ENCODE peak calls at places on chromosome 13, in five cellular contexts. One of them, this sample, is unnamed.

GRCh38 chr13:41017153-41017552 is 2.0 kb downstream of the ELF1 start:
- DNase-seq in ascending aorta: no peak
- DNase-seq in cardiac fibroblast: no peak
- DNase-seq in OCI-LY7: peak
- DNase-seq in thyroid gland: peak
- DNase-seq in this sample: no peak

GRCh38 chr13:94063096-94063495 is 416.4 kb downstream of the DCT start:
- DNase-seq in ascending aorta: no peak
- DNase-seq in cardiac fibroblast: peak
- DNase-seq in OCI-LY7: no peak
- DNase-seq in thyroid gland: no peak
- DNase-seq in this sample: peak

GRCh38 chr13:25645681-25646080 is 273.9 kb downstream of the ATP8A2 start:
- DNase-seq in ascending aorta: no peak
- DNase-seq in cardiac fibroblast: no peak
- DNase-seq in OCI-LY7: no peak
- DNase-seq in thyroid gland: no peak
- DNase-seq in this sample: no peak

GRCh38 chr13:48874165-48874564 is 101.5 kb upstream of the FNDC3A start:
- DNase-seq in ascending aorta: no peak
- DNase-seq in cardiac fibroblast: no peak
- DNase-seq in OCI-LY7: no peak
- DNase-seq in thyroid gland: no peak
- DNase-seq in this sample: no peak

GRCh38 chr13:79295906-79296564 is 110.0 kb downstream of the RBM26 start:
- DNase-seq in ascending aorta: no peak
- DNase-seq in cardiac fibroblast: peak
- DNase-seq in OCI-LY7: no peak
- DNase-seq in thyroid gland: no peak
- DNase-seq in this sample: no peak

GRCh38 chr13:48778551-48779088 is 124.9 kb downstream of the CYSLTR2 start:
- DNase-seq in ascending aorta: no peak
- DNase-seq in cardiac fibroblast: no peak
- DNase-seq in OCI-LY7: no peak
- DNase-seq in thyroid gland: no peak
- DNase-seq in this sample: no peak

GRCh38 chr13:113742000-113742441 is 17.0 kb upstream of the TMEM255B start:
- DNase-seq in ascending aorta: no peak
- DNase-seq in cardiac fibroblast: peak
- DNase-seq in OCI-LY7: no peak
- DNase-seq in thyroid gland: peak
- DNase-seq in this sample: peak

GRCh38 chr13:76879211-76879875 is 6.9 kb downstream of the KCTD12 start:
- DNase-seq in ascending aorta: peak
- DNase-seq in cardiac fibroblast: peak
- DNase-seq in OCI-LY7: no peak
- DNase-seq in thyroid gland: peak
- DNase-seq in this sample: peak

GRCh38 chr13:30907167-30907761 is 1.2 kb downstream of the MEDAG start:
- DNase-seq in ascending aorta: peak
- DNase-seq in cardiac fibroblast: peak
- DNase-seq in OCI-LY7: no peak
- DNase-seq in thyroid gland: peak
- DNase-seq in this sample: peak

GRCh38 chr13:40664100-40665060 is 2.1 kb downstream of the FOXO1 start:
- DNase-seq in ascending aorta: peak
- DNase-seq in cardiac fibroblast: peak
- DNase-seq in OCI-LY7: peak
- DNase-seq in thyroid gland: peak
- DNase-seq in this sample: peak

GRCh38 chr13:76886005-76886291 is 257 bp downstream of the KCTD12 start:
- DNase-seq in ascending aorta: peak
- DNase-seq in cardiac fibroblast: no peak
- DNase-seq in OCI-LY7: no peak
- DNase-seq in thyroid gland: no peak
- DNase-seq in this sample: no peak

GRCh38 chr13:79003989-79004550 is 345.1 kb upstream of the OBI1 start:
- DNase-seq in ascending aorta: no peak
- DNase-seq in cardiac fibroblast: no peak
- DNase-seq in OCI-LY7: no peak
- DNase-seq in thyroid gland: no peak
- DNase-seq in this sample: no peak

GRCh38 chr13:99433543-99434075 is 67.7 kb upstream of the TM9SF2 start:
- DNase-seq in ascending aorta: no peak
- DNase-seq in cardiac fibroblast: no peak
- DNase-seq in OCI-LY7: no peak
- DNase-seq in thyroid gland: no peak
- DNase-seq in this sample: no peak

GRCh38 chr13:111425326-111425725 is 104.9 kb downstream of the TEX29 start:
- DNase-seq in ascending aorta: no peak
- DNase-seq in cardiac fibroblast: no peak
- DNase-seq in OCI-LY7: no peak
- DNase-seq in thyroid gland: no peak
- DNase-seq in this sample: no peak

GRCh38 chr13:105410602-105411001 is 1124.9 kb downstream of the EFNB2 start:
- DNase-seq in ascending aorta: no peak
- DNase-seq in cardiac fibroblast: peak
- DNase-seq in OCI-LY7: no peak
- DNase-seq in thyroid gland: peak
- DNase-seq in this sample: peak

GRCh38 chr13:104597554-104598240 is 1531.5 kb upstream of the SLC10A2 start:
- DNase-seq in ascending aorta: no peak
- DNase-seq in cardiac fibroblast: no peak
- DNase-seq in OCI-LY7: no peak
- DNase-seq in thyroid gland: no peak
- DNase-seq in this sample: no peak

GRCh38 chr13:77898097-77898496 is 20.5 kb downstream of the EDNRB start:
- DNase-seq in ascending aorta: no peak
- DNase-seq in cardiac fibroblast: peak
- DNase-seq in OCI-LY7: no peak
- DNase-seq in thyroid gland: no peak
- DNase-seq in this sample: peak

GRCh38 chr13:48505597-48506091 is 27.2 kb downstream of the RCBTB2 start:
- DNase-seq in ascending aorta: peak
- DNase-seq in cardiac fibroblast: peak
- DNase-seq in OCI-LY7: peak
- DNase-seq in thyroid gland: no peak
- DNase-seq in this sample: peak

GRCh38 chr13:101875717-101876393 is 423.4 kb downstream of the ITGBL1 start:
- DNase-seq in ascending aorta: no peak
- DNase-seq in cardiac fibroblast: peak
- DNase-seq in OCI-LY7: no peak
- DNase-seq in thyroid gland: no peak
- DNase-seq in this sample: peak

DNA sequence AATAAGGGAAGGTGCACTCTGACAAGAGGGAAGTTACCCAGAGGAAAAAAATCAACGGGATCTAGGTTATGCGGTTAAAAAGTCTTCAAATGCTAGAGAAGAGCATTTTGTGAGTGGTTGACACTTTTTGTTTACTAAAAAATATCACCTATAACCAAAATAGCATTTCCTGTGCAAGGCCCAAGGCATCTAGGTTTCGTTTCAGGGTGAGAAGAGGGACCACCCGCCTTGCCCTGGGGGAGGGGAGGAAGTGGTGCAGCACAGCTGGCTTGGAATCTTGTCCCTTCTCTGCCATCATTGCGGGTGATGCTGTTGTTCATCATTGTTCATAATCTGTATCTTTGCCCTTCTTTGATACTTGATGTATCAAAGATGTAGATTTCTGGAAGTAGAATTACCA is 80.6 kb downstream of the NUFIP1 start:
- DNase-seq in ascending aorta: no peak
- DNase-seq in cardiac fibroblast: no peak
- DNase-seq in OCI-LY7: no peak
- DNase-seq in thyroid gland: no peak
- DNase-seq in this sample: no peak
- H3K4me3 ChIP-seq in ascending aorta: no peak
- H3K4me3 ChIP-seq in cardiac fibroblast: no peak
- H3K4me3 ChIP-seq in OCI-LY7: no peak
- H3K4me3 ChIP-seq in thyroid gland: no peak
- H3K4me3 ChIP-seq in this sample: no peak

DNA sequence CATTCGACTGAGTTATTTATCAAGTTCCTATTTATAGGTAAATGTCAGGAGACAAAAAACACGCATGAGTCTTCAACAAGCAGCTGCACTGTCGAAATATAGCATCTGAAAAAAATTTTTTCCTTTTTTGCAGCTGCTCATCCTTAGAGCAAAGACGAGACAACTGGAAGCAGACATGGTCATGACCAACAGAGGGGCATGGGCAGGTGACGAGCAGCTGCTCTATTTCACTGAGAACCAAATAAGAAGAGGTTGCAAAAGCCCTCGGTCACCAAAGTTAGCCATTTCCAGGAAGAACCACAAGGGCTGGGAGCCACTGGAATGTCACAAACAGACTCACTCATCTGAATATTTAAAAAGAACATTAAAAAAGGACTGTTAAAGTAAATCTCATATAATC is 22.2 kb downstream of the SOHLH2 start:
- DNase-seq in ascending aorta: no peak
- DNase-seq in cardiac fibroblast: peak
- DNase-seq in OCI-LY7: no peak
- DNase-seq in thyroid gland: no peak
- DNase-seq in this sample: peak
- TF ChIP-seq CTCF in ascending aorta: no peak
- TF ChIP-seq CTCF in cardiac fibroblast: no peak
- TF ChIP-seq CTCF in OCI-LY7: no peak
- TF ChIP-seq CTCF in thyroid gland: no peak
- TF ChIP-seq CTCF in this sample: no peak

DNA sequence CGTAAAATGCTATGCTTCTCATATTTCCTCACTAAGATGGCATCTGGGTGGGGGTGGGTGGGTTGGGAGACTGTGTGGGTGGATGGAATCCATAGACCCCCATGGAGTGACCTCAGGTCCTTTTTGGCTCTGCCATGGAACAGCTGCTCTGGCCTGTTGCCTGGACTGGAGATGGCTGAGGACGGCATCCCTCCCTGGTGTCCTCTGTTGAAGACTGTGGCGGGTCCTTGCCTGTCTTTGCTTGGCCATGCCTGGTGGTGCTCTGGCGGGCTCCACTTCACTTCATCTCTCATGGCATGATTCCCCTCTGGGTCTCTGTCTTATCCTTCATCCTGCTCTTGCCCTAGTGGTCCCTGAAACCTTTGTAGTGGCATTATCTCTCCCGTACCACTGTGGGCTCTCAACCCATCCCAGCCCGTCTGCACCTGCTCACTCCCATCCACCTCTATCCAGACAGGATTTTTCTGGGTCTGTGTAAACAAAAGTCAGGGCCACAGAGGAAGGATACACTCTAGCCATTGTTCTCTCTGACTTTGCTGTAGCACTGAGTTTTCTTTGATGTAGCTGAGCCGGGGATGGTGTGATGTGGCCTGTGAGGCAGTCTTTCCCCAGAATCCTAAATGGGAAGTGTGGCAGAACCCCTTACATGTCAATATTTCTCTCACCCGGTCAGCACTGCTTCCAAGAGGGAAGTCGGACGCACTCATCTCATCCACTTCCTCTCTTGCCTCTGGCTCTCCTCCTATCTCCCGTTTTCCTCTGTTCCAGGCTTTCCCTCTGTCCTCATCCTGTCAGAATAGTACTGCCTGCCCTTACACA is 36.1 kb downstream of the WDFY2 start:
- DNase-seq in ascending aorta: no peak
- DNase-seq in cardiac fibroblast: no peak
- DNase-seq in OCI-LY7: no peak
- DNase-seq in thyroid gland: no peak
- DNase-seq in this sample: no peak
- H3K4me3 ChIP-seq in ascending aorta: no peak
- H3K4me3 ChIP-seq in cardiac fibroblast: no peak
- H3K4me3 ChIP-seq in OCI-LY7: no peak
- H3K4me3 ChIP-seq in thyroid gland: no peak
- H3K4me3 ChIP-seq in this sample: no peak

GRCh38 chr13:59318320-59318930 is 845.3 kb downstream of the DIAPH3 start:
- DNase-seq in ascending aorta: no peak
- DNase-seq in cardiac fibroblast: peak
- DNase-seq in OCI-LY7: peak
- DNase-seq in thyroid gland: peak
- DNase-seq in this sample: peak
- TF ChIP-seq CTCF in ascending aorta: peak
- TF ChIP-seq CTCF in cardiac fibroblast: peak
- TF ChIP-seq CTCF in OCI-LY7: peak
- TF ChIP-seq CTCF in thyroid gland: peak
- TF ChIP-seq CTCF in this sample: peak

GRCh38 chr13:43110658-43111057 is 87.3 kb downstream of the DNAJC15 start:
- DNase-seq in ascending aorta: no peak
- DNase-seq in cardiac fibroblast: no peak
- DNase-seq in OCI-LY7: no peak
- DNase-seq in thyroid gland: no peak
- DNase-seq in this sample: no peak
- H3K4me3 ChIP-seq in ascending aorta: no peak
- H3K4me3 ChIP-seq in cardiac fibroblast: no peak
- H3K4me3 ChIP-seq in OCI-LY7: no peak
- H3K4me3 ChIP-seq in thyroid gland: no peak
- H3K4me3 ChIP-seq in this sample: no peak

GRCh38 chr13:96540656-96541055 is 450.7 kb downstream of the HS6ST3 start:
- DNase-seq in ascending aorta: no peak
- DNase-seq in cardiac fibroblast: no peak
- DNase-seq in OCI-LY7: no peak
- DNase-seq in thyroid gland: no peak
- DNase-seq in this sample: no peak
- TF ChIP-seq CTCF in ascending aorta: no peak
- TF ChIP-seq CTCF in cardiac fibroblast: no peak
- TF ChIP-seq CTCF in OCI-LY7: no peak
- TF ChIP-seq CTCF in thyroid gland: no peak
- TF ChIP-seq CTCF in this sample: no peak

GRCh38 chr13:73740681-73741080 is 393.5 kb downstream of the KLF12 start:
- DNase-seq in ascending aorta: no peak
- DNase-seq in cardiac fibroblast: peak
- DNase-seq in OCI-LY7: no peak
- DNase-seq in thyroid gland: no peak
- DNase-seq in this sample: peak
- H3K4me3 ChIP-seq in ascending aorta: peak
- H3K4me3 ChIP-seq in cardiac fibroblast: no peak
- H3K4me3 ChIP-seq in OCI-LY7: no peak
- H3K4me3 ChIP-seq in thyroid gland: no peak
- H3K4me3 ChIP-seq in this sample: peak

GRCh38 chr13:97460853-97461252 is 26.9 kb downstream of the RAP2A start:
- DNase-seq in ascending aorta: no peak
- DNase-seq in cardiac fibroblast: no peak
- DNase-seq in OCI-LY7: no peak
- DNase-seq in thyroid gland: no peak
- DNase-seq in this sample: no peak
- TF ChIP-seq CTCF in ascending aorta: no peak
- TF ChIP-seq CTCF in cardiac fibroblast: no peak
- TF ChIP-seq CTCF in OCI-LY7: no peak
- TF ChIP-seq CTCF in thyroid gland: no peak
- TF ChIP-seq CTCF in this sample: no peak